ENCODE peak calls at places on chromosomes 12 and 14, in six cellular contexts. W, Q, X, E, U and I are unnamed samples.

GRCh38 chr14:83483063-83483462 is 1949.4 kb upstream of the SEL1L start:
- DNase-seq in W (peak; percentile 57), Q (no peak), X (no peak), E (no peak), U (peak; percentile 8), I (no peak)

GRCh38 chr12:20585055-20585625 is 110.0 kb upstream of the SLCO1C1 start:
- DNase-seq in W (no peak), Q (no peak), X (no peak), E (no peak), U (no peak), I (no peak)

GRCh38 chr14:99274346-99275221 is 2.6 kb upstream of the BCL11B start:
- DNase-seq in W (peak; percentile 12), Q (peak; percentile 73), X (peak; percentile 28), E (peak; percentile 89), U (peak; percentile 51), I (no peak)

GRCh38 chr12:50723870-50724269 is 40.0 kb upstream of the ATF1 start:
- DNase-seq in W (no peak), Q (no peak), X (no peak), E (no peak), U (no peak), I (no peak)

GRCh38 chr14:100581228-100582145 is 5.7 kb downstream of the BEGAIN start:
- DNase-seq in W (no peak), Q (no peak), X (peak; percentile 7), E (no peak), U (peak; percentile 4), I (no peak)

GRCh38 chr12:112584266-112584722 is 165.5 kb downstream of the PTPN11 start:
- DNase-seq in W (no peak), Q (no peak), X (no peak), E (no peak), U (no peak), I (no peak)

GRCh38 chr14:67517083-67517482 is 16.0 kb upstream of the PLEKHH1 start:
- DNase-seq in W (no peak), Q (no peak), X (no peak), E (peak; percentile 17), U (no peak), I (no peak)

GRCh38 chr12:123063535-123063934 is 83.1 kb downstream of the ARL6IP4 start:
- DNase-seq in W (no peak), Q (no peak), X (no peak), E (no peak), U (peak; percentile 30), I (no peak)

GRCh38 chr14:86153480-86153879 is 623.5 kb downstream of the FLRT2 start:
- DNase-seq in W (no peak), Q (no peak), X (no peak), E (no peak), U (no peak), I (no peak)

DNA sequence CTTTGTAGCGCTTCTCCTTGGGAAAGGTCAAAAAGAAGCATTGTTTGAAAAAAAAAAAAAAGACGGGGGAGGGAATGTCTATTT is at the start of gene LMO3:
- DNase-seq in W (no peak), Q (no peak), X (no peak), E (no peak), U (no peak), I (no peak)
- TF ChIP-seq CTCF in W (no peak), Q (no peak), X (no peak), E (no peak), U (no peak), I (no peak)

GRCh38 chr12:66708704-66709443 is 30.0 kb upstream of the GRIP1 start:
- DNase-seq in W (no peak), Q (peak; percentile 34), X (no peak), E (peak; percentile 14), U (peak; percentile 8), I (no peak)
- TF ChIP-seq CTCF in W (peak; percentile 29), Q (peak; percentile 7), X (no peak), E (peak; percentile 53), U (peak; percentile 32), I (peak; percentile 41)

DNA sequence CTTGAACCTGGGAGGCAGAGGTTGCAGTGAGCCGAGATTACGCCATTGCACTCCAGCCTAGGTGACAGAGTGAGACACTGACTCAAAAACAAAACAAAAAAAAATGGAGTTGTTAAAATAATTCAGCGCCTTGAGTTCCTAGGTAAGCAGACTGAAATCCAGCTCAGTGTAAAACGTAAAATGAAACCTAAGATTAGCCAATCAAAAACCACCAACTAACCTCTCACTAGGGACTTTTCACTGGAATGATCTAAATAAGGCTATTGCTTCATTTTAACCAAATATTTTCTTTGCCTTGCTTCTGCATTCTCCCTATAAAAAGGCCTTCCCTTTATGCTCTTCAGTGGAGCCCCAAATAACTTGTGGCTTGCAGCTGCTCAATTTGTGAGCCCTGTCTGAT is 91.6 kb upstream of the HIF1A start:
- DNase-seq in W (no peak), Q (no peak), X (no peak), E (peak; percentile 58), U (peak; percentile 59), I (no peak)
- TF ChIP-seq CTCF in W (no peak), Q (no peak), X (no peak), E (no peak), U (no peak), I (no peak)

DNA sequence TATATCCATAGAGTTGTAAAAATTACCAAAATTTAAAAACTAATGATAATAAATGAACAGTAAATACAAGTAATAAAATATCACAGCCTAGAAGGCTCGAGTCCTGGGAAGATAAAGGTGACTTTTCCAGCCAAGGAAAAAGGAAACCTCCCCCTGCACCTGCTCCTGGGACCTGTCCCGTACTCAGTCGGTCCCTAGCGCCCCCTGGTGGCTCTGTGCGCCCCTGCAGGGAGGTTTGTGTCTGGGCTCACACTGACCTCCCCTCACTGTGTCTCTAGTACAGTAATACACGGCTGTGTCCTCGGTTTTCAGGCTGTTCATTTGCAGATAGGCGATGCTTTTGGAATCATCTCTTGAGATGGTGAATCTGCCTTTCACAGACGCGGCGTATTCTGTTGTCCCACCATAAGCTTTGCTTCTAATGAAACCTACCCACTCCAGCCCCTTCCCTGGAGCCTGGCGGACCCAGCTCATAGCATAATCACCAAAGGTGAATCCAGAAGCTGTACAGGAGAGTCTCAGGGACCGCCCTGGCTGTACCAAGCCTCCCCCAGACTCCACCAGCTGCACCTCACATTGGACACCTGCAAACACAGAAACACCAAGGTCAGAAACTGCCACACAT is 1030.4 kb downstream of the TMEM121 start:
- DNase-seq in W (no peak), Q (no peak), X (peak; percentile 23), E (no peak), U (no peak), I (peak; percentile 76)
- TF ChIP-seq CTCF in W (peak; percentile 44), Q (no peak), X (peak; percentile 19), E (no peak), U (peak; percentile 29), I (peak; percentile 69)

DNA sequence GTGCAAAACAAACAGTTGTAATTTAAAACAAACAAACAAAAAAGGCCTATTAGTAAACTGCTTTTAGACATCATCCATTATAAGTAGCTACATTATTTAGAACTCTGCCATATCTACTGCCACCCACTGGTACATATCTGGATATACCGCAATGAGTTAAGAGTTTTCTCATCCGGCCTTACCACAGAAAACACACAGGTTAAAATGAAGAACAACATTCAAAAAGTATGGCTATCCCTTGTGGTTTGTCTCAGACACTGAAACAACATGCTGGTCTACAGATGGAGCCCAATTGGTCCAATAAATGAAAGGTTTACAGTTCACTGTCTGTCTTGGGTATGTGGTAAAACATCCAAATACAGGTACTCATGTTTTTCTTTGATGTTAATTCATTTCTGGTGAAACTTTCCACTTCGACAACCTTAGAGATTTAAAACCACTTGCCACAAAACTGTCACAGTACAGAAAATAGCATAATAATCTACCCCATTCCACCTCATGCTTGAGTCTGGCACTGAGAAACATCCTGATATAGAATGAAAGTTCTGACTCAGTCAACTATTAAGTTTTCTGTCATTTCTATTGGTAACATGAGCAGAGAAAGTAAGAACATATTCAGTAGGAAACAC is 354.3 kb downstream of the CEP128 start:
- DNase-seq in W (peak; percentile 55), Q (peak; percentile 48), X (no peak), E (peak; percentile 60), U (peak; percentile 62), I (no peak)
- TF ChIP-seq CTCF in W (peak; percentile 53), Q (peak; percentile 47), X (peak; percentile 25), E (peak; percentile 71), U (peak; percentile 71), I (no peak)

GRCh38 chr12:17527021-17527420 is 563.0 kb downstream of the RERGL start:
- DNase-seq in W (no peak), Q (no peak), X (no peak), E (no peak), U (no peak), I (no peak)
- TF ChIP-seq CTCF in W (no peak), Q (no peak), X (no peak), E (no peak), U (no peak), I (no peak)

GRCh38 chr14:58774531-58774930 is 136.8 kb downstream of the DACT1 start:
- DNase-seq in W (no peak), Q (no peak), X (no peak), E (peak; percentile 39), U (no peak), I (no peak)

GRCh38 chr14:58772814-58773620 is 135.3 kb downstream of the DACT1 start:
- DNase-seq in W (no peak), Q (no peak), X (no peak), E (no peak), U (no peak), I (no peak)

GRCh38 chr14:58776516-58776915 is 138.8 kb downstream of the DACT1 start:
- DNase-seq in W (no peak), Q (no peak), X (no peak), E (no peak), U (no peak), I (no peak)

GRCh38 chr14:58780595-58780994 is 142.8 kb downstream of the DACT1 start:
- DNase-seq in W (no peak), Q (no peak), X (no peak), E (no peak), U (no peak), I (no peak)

DNA sequence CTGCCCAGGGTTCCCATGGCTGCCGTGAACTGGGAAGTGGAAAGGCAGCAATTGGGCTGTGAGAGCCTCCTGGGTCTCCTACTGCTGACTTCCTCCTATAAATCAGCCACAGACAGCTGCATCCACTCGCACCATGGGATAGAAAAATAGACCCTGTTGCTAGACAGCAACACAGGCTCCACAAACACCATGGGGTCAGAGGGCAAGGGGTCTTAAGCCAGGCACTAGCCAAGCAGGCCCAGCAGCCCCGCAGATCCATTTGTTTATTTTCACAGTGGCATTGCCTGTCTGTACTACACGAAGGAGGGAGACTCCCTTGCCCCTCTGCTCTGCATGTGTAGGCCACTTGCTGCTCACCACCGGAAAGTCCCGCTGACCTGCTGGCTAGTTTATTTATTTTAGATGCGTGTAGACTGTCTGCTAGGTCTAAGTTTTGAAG is 139.8 kb downstream of the DACT1 start:
- DNase-seq in W (peak; percentile 25), Q (no peak), X (no peak), E (no peak), U (no peak), I (no peak)
- TF ChIP-seq CTCF in W (no peak), Q (no peak), X (no peak), E (no peak), U (no peak), I (no peak)

DNA sequence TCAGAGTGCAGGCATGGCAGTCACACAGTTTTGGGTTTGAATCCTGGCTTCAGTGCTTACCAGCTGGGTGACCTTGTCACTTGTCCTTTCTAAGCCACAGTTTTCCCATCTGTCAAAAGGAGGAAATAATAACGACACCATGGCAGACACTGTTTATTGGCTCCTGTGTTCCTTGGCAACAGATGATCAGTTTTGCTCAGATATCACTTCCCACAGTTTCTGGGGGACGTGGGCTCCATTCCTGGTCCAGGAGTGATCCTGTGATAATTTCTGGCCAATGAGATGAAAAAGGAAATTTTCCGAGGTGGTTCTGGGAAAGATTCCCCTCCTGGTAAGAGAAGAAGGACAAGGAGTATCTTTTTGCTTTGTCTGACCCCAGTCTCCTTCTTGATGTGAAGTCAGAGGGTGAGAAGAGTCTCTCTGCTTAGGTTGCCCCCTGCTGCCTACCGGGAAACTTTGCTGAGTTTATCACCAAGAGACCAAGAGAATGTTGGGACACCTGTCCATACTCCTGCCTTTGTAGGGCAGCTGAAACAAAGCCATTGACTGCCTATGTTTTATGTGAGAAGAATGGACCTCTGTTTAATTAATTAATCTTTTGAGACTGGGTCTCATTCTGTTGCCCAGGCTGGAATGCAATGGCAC is 178.9 kb upstream of the NRXN3 start:
- DNase-seq in W (no peak), Q (no peak), X (no peak), E (no peak), U (no peak), I (no peak)
- TF ChIP-seq CTCF in W (peak; percentile 25), Q (no peak), X (no peak), E (no peak), U (peak; percentile 13), I (no peak)